ENCODE peak calls at places on chromosome 1, in six cellular contexts. W is GM12892, R is H1, M is HepG2, V is K562, A is GM12878. K is an unnamed sample.
A peak's percentile ranks its signal among the peaks of the same experiment; 100 is the strongest.

GRCh38 chr1:95752515-95753381 is 518.7 kb downstream of the RWDD3 start:
- DNase-seq in W (no peak), A (no peak), M (no peak), V (no peak), R (no peak), K (no peak)

GRCh38 chr1:45018599-45019230 is 6.7 kb downstream of the UROD start:
- DNase-seq in A (no peak), W (no peak), R (peak; percentile 79), V (peak; percentile 57), M (peak; percentile 47), K (no peak)

GRCh38 chr1:179808503-179808902 is 65.4 kb downstream of the FAM163A start:
- DNase-seq in M (no peak), A (no peak), W (no peak), V (no peak), R (no peak), K (no peak)

GRCh38 chr1:31531177-31532000 is 44.9 kb upstream of the TINAGL1 start:
- DNase-seq in W (no peak), R (no peak), A (no peak), M (no peak), V (no peak), K (no peak)

GRCh38 chr1:117857434-117857833 is 72.0 kb downstream of the GDAP2 start:
- DNase-seq in R (no peak), V (no peak), A (no peak), W (no peak), M (peak; percentile 71), K (no peak)

GRCh38 chr1:154556422-154556821 is 2.0 kb downstream of the UBE2Q1 start:
- DNase-seq in W (no peak), A (no peak), R (no peak), V (no peak), M (no peak), K (no peak)

GRCh38 chr1:108082741-108083562 is 117.2 kb downstream of the SLC25A24 start:
- DNase-seq in W (no peak), A (no peak), M (no peak), R (no peak), V (no peak), K (no peak)

GRCh38 chr1:56577859-56578663 is 1.3 kb downstream of the PLPP3 start:
- DNase-seq in W (no peak), R (no peak), A (no peak), V (no peak), M (peak; percentile 34), K (no peak)

GRCh38 chr1:85274969-85275453 is 1.4 kb downstream of the BCL10 start:
- DNase-seq in R (no peak), M (peak; percentile 29), V (no peak), A (no peak), W (no peak), K (no peak)

GRCh38 chr1:183273300-183273699 is 87.2 kb downstream of the LAMC2 start:
- DNase-seq in M (no peak), W (no peak), A (no peak), R (no peak), V (no peak), K (no peak)

GRCh38 chr1:97277891-97278662 is 556.5 kb downstream of the PTBP2 start:
- DNase-seq in R (no peak), W (no peak), A (no peak), V (no peak), M (no peak), K (no peak)

GRCh38 chr1:71081697-71082080 is 854 bp upstream of the ZRANB2 start:
- DNase-seq in M (no peak), V (peak; percentile 24), A (no peak), W (no peak), R (no peak), K (no peak)

GRCh38 chr1:117066367-117066766 is 6.2 kb downstream of the TTF2 start:
- DNase-seq in M (no peak), R (no peak), W (no peak), A (no peak), V (no peak), K (no peak)

GRCh38 chr1:101166583-101167120 is 70.2 kb upstream of the S1PR1 start:
- DNase-seq in W (no peak), M (no peak), R (no peak), V (no peak), A (no peak), K (no peak)

GRCh38 chr1:192521734-192522133 is 53.8 kb upstream of the RGS1 start:
- DNase-seq in W (no peak), R (no peak), A (no peak), M (no peak), V (no peak), K (no peak)

GRCh38 chr1:246147471-246148461 is 359.3 kb downstream of the SMYD3 start:
- DNase-seq in A (no peak), W (no peak), V (no peak), M (no peak), R (no peak), K (no peak)

GRCh38 chr1:218837051-218837450 is 336.6 kb upstream of the LYPLAL1 start:
- DNase-seq in M (no peak), W (no peak), A (no peak), R (no peak), V (no peak), K (no peak)

GRCh38 chr1:181061487-181061886 is 27.0 kb upstream of the IER5 start:
- DNase-seq in A (no peak), M (no peak), R (no peak), W (no peak), V (no peak), K (no peak)

DNA sequence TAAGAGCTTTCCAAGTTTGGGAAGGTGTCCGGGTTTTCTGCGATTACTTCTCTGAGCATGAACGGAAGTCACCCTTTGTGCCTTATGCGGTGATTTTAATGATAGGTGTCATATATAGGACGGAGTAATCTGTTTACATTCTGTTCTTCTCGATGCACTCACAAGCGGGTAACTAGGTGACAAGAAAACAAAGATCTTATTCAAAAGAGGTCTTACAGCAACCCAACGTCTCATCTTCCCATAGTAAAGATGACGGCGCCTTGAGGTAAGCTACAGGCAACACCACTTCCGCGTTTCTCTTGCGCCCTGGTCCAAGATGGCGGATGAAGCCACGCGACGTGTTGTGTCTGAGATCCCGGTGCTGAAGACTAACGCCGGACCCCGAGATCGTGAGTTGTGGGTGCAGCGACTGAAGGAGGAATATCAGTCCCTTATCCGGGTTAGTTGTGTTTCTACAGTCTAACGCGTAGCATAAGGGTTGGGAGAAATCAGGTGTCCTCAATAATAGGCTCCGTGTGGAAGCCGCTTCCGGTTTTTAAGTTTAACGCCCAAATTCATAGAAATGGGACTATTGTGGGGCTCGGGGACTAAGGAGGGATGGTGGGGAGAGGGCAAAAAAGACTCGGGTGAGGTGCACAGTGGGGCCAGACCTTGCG is at the start of gene UFC1:
- DNase-seq in W (peak; percentile 84), M (peak; percentile 86), A (peak; percentile 83), V (peak; percentile 68), R (peak; percentile 80), K (peak; percentile 78)
- TF ChIP-seq POLR2A in W (peak; percentile 95), M (peak; percentile 77), A (peak; percentile 97), V (peak; percentile 94), R (peak; percentile 84), K (peak; percentile 95)

GRCh38 chr1:202160377-202160940 is at the start of gene PTPN7:
- DNase-seq in V (peak; percentile 57), R (no peak), A (peak; percentile 48), M (no peak), W (peak; percentile 72), K (peak; percentile 54)
- TF ChIP-seq TAF1 in V (peak; percentile 58), R (no peak), A (peak; percentile 42), M (no peak), W (no peak), K (peak; percentile 17)

GRCh38 chr1:204491653-204492052 is 3.0 kb downstream of the PIK3C2B start:
- DNase-seq in V (no peak), A (no peak), W (no peak), M (no peak), R (no peak), K (no peak)

GRCh38 chr1:204493882-204494280 is 724 bp downstream of the PIK3C2B start:
- DNase-seq in W (peak; percentile 46), R (no peak), V (peak; percentile 77), A (no peak), M (peak; percentile 85), K (no peak)

GRCh38 chr1:204494281-204495077 is at the start of gene PIK3C2B:
- DNase-seq in A (peak; percentile 55), R (peak; percentile 93), W (peak; percentile 91), M (peak; percentile 71), V (peak; percentile 91), K (peak; percentile 87)

GRCh38 chr1:204493145-204493881 is 1.3 kb downstream of the PIK3C2B start:
- DNase-seq in R (peak; percentile 74), M (peak; percentile 73), W (no peak), V (no peak), A (no peak), K (no peak)

GRCh38 chr1:204495078-204495753 is 611 bp upstream of the PIK3C2B start:
- DNase-seq in R (no peak), W (no peak), A (no peak), M (no peak), V (no peak), K (no peak)
- TF ChIP-seq POLR2A in R (peak; percentile 0), W (no peak), A (no peak), M (no peak), V (no peak), K (no peak)

GRCh38 chr1:15704526-15705183 is 20.5 kb downstream of the PLEKHM2 start:
- DNase-seq in W (no peak), R (no peak), A (no peak), M (no peak), V (no peak), K (no peak)
- TF ChIP-seq TAF1 in W (no peak), R (no peak), A (no peak), M (no peak), V (no peak), K (no peak)

GRCh38 chr1:42335050-42335808 is at the start of gene FOXJ3:
- DNase-seq in A (peak; percentile 71), R (peak; percentile 95), V (peak; percentile 95), W (peak; percentile 89), M (peak; percentile 84), K (peak; percentile 87)
- TF ChIP-seq POLR2A in A (peak; percentile 95), R (peak; percentile 71), V (peak; percentile 95), W (peak; percentile 94), M (peak; percentile 87), K (peak; percentile 95)

K was measured in GM12891.